ENCODE peak calls at places on chromosomes 1 and 21, in five cellular contexts. H, Q, G, F and P are unnamed samples.

GRCh38 chr1:41955461-41956159 is 36.9 kb upstream of the HIVEP3 start:
- DNase-seq in F (peak), H (no peak), Q (no peak), G (no peak), P (peak)

GRCh38 chr1:110393286-110393685 is 2.5 kb upstream of the SLC16A4 start:
- DNase-seq in H (no peak), F (no peak), G (no peak), Q (no peak), P (no peak)

GRCh38 chr1:226965581-226966440 is 25.7 kb downstream of the COQ8A start:
- DNase-seq in F (no peak), H (peak), Q (no peak), G (no peak), P (no peak)

GRCh38 chr1:89697397-89697796 is 64.5 kb downstream of the LRRC8C start:
- DNase-seq in H (no peak), G (no peak), F (no peak), Q (no peak), P (no peak)

GRCh38 chr1:22450421-22451021 is 1.1 kb upstream of the ZBTB40 start:
- DNase-seq in Q (no peak), G (no peak), F (no peak), H (no peak), P (no peak)

GRCh38 chr21:36816556-36817130 is 117.7 kb downstream of the SIM2 start:
- DNase-seq in F (no peak), Q (no peak), H (no peak), G (no peak), P (no peak)

GRCh38 chr1:214050513-214051401 is 63.0 kb downstream of the PROX1 start:
- DNase-seq in G (no peak), H (no peak), Q (no peak), F (no peak), P (no peak)

GRCh38 chr1:234676103-234676594 is 66.2 kb upstream of the IRF2BP2 start:
- DNase-seq in G (peak), Q (peak), F (peak), H (no peak), P (peak)

GRCh38 chr21:44947111-44947929 is 7.5 kb downstream of the SLX9 start:
- DNase-seq in F (peak), H (peak), G (peak), Q (no peak), P (no peak)

GRCh38 chr1:37605061-37605650 is 9.4 kb upstream of the GNL2 start:
- DNase-seq in Q (no peak), H (no peak), G (no peak), F (no peak), P (no peak)

GRCh38 chr1:156859523-156860112 is 701 bp upstream of the INSRR start:
- DNase-seq in G (no peak), H (no peak), Q (no peak), F (peak), P (no peak)

GRCh38 chr21:33839167-33839716 is 76.4 kb downstream of the ATP5PO start:
- DNase-seq in H (no peak), G (no peak), F (no peak), Q (no peak), P (no peak)

GRCh38 chr1:180952657-180953013 is 39.9 kb downstream of the KIAA1614 start:
- DNase-seq in F (no peak), G (peak), H (no peak), Q (no peak), P (no peak)

GRCh38 chr1:172003766-172004530 is 162.7 kb downstream of the DNM3 start:
- DNase-seq in H (no peak), F (no peak), Q (no peak), G (no peak), P (no peak)

GRCh38 chr1:245585252-245585959 is 430.6 kb downstream of the KIF26B start:
- DNase-seq in G (no peak), F (peak), H (no peak), Q (no peak), P (peak)

GRCh38 chr1:164101802-164102201 is 457.2 kb upstream of the PBX1 start:
- DNase-seq in H (peak), G (no peak), Q (no peak), F (no peak), P (no peak)

GRCh38 chr1:44970317-44970716 is 16.1 kb downstream of the EIF2B3 start:
- DNase-seq in Q (no peak), G (no peak), F (no peak), H (no peak), P (no peak)

GRCh38 chr1:86197206-86197855 is 40.8 kb upstream of the COL24A1 start:
- DNase-seq in Q (no peak), G (no peak), F (no peak), H (no peak), P (no peak)

GRCh38 chr21:34524671-34525601 is 12.9 kb upstream of the KCNE1 start:
- DNase-seq in G (no peak), H (no peak), F (peak), Q (no peak), P (no peak)

GRCh38 chr21:29185633-29186032 is 55.2 kb downstream of the MAP3K7CL start:
- DNase-seq in G (no peak), F (no peak), H (no peak), Q (no peak), P (no peak)

GRCh38 chr1:232901255-232901654 is 49.2 kb upstream of the NTPCR start:
- DNase-seq in G (no peak), Q (no peak), F (no peak), H (no peak), P (no peak)

GRCh38 chr1:52632732-52633290 is at the start of gene SHISAL2A:
- DNase-seq in G (peak), F (peak), Q (no peak), H (no peak), P (no peak)

GRCh38 chr1:51956528-51957509 is 33.7 kb downstream of the RAB3B start:
- DNase-seq in Q (no peak), G (no peak), H (no peak), F (peak), P (no peak)

GRCh38 chr1:172823534-172823933 is 164.6 kb downstream of the FASLG start:
- DNase-seq in G (no peak), F (peak), H (no peak), Q (no peak), P (no peak)

GRCh38 chr1:38418195-38419030 is 371.8 kb upstream of the POU3F1 start:
- DNase-seq in F (no peak), Q (no peak), H (no peak), G (no peak), P (no peak)

GRCh38 chr1:31583082-31583994 is 7.0 kb downstream of the TINAGL1 start:
- DNase-seq in Q (no peak), F (no peak), G (peak), H (no peak), P (no peak)

GRCh38 chr1:34066921-34067603 is 98.0 kb downstream of the CSMD2 start:
- DNase-seq in H (no peak), F (peak), Q (no peak), G (no peak), P (no peak)

GRCh38 chr1:204468766-204469302 is 25.8 kb downstream of the PIK3C2B start:
- DNase-seq in H (no peak), F (no peak), G (peak), Q (no peak), P (no peak)

GRCh38 chr1:114250683-114251572 is 97.3 kb upstream of the SYT6 start:
- DNase-seq in H (no peak), F (no peak), Q (no peak), G (no peak), P (no peak)

GRCh38 chr1:28986296-28986910 is 72.0 kb downstream of the EPB41 start:
- DNase-seq in G (no peak), F (no peak), Q (no peak), H (no peak), P (no peak)

GRCh38 chr21:31733521-31734149 is 1.7 kb upstream of the SCAF4 start:
- DNase-seq in H (no peak), F (peak), G (no peak), Q (no peak), P (no peak)

GRCh38 chr1:117436528-117436927 is 69.3 kb downstream of the MAN1A2 start:
- DNase-seq in Q (no peak), H (no peak), F (no peak), G (no peak), P (no peak)
- H3K4me3 ChIP-seq in Q (no peak), H (no peak), F (no peak), G (no peak), P (no peak)

DNA sequence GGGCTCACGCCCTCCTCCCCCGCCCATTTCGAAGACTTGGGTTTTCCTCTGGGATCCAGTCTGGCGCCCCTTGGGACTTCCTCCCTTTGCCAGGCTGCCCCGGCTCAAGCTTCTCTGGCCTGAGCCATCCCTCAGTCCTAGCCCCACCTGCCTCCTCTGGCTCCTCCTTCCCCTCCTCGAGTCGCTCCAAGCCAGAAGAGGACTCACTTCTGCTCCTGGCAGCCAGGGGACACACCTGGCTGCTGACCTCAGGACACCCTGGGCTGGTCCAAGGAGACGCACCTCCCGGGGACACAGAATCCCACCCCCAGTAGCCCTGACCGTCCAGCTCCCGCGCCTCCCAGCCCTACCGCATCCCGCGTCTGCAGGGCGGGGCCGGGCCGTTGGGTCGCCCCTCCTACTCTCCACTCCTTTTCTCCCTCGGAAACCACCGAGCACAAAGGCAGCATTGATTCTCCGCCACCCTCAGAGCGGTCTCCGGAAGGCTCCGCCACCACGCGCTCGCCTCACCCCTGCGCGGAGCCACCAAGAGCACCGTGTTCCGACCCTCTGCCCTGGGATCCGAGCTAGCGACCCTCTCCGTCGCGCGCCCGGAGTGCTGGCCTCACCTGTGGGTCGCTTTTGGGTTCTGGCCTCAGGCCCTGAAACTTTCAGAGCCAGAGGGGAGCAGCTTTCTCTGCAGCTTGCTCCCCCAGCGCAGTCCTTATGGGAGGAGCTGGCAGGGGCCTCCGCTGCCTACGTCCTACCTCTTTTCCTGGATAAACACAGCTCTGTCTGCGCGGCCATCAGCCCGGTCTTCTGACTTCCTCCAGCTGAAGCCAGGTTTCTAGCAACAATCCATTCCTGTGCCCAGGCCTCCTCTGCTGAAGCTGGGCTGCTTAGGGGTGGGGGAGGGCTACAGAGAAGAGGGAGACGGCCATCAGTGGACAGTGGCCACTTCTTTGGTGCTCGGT is at the start of gene C2CD4D:
- DNase-seq in G (peak), F (no peak), H (peak), Q (peak), P (no peak)
- H3K4me3 ChIP-seq in G (peak), F (peak), H (peak), Q (peak), P (peak)

GRCh38 chr1:27634982-27635362 is at the start of gene FGR:
- DNase-seq in G (peak), F (no peak), H (no peak), Q (peak), P (no peak)
- H3K4me3 ChIP-seq in G (peak), F (peak), H (peak), Q (peak), P (peak)

DNA sequence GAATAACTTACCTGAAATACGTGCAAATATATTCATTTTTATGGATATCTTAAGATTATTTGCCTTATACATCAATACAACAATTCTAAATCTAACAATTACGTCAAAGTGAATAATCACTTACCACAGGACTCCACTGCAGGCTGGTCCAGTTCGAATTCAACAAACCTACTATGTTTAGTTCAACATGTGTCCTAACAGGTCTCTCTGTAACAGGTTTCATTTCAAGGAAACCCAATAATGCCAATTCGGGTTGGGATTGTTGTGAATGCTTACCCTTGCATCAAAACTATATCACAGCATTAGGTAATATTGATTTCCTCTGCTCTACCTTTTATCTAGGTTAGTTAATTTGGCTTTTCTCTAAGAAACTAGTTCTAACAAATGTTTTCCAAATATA is 4.7 kb downstream of the IVNS1ABP start:
- DNase-seq in G (no peak), Q (no peak), F (no peak), H (no peak), P (no peak)
- H3K4me3 ChIP-seq in G (no peak), Q (no peak), F (no peak), H (peak), P (peak)

DNA sequence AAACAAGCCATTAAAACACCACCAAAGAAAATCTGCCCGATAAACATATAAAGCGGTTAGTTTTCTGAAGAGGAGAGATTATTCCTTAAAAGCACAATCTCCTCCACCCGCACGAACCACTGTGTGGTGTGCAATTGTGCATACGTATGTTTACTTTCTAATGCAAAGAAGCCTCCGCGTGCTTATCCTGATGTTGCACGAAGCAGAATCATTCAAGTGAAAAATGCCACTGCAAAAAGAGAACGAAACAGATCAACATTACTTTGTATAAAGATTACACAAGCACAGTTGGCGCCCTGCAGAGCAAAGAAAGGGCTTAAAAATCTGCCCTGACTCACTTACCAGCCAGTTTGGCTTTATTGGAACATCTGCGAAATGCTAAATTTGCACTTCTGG is 166.8 kb downstream of the ZNF281 start:
- DNase-seq in H (no peak), G (no peak), Q (no peak), F (peak), P (no peak)
- H3K4me3 ChIP-seq in H (no peak), G (peak), Q (no peak), F (peak), P (no peak)